ENCODE peak calls at places on chromosomes 13 and 19, in six cellular contexts. One of them, this sample, is unnamed. For H3K9me3, the result is how much of the 10 kb centered on the place peaks cover.

GRCh38 chr19:52442179-52442578 is 11.2 kb upstream of the ZNF578 start:
- DNase-seq in heart left ventricle: no peak
- DNase-seq in tibial nerve: no peak
- DNase-seq in A549: no peak
- DNase-seq in esophagus squamous epithelium: no peak
- DNase-seq in esophagus muscularis mucosa: no peak
- DNase-seq in this sample: no peak

GRCh38 chr19:10321874-10322835 is 6.3 kb upstream of the FDX2 start:
- DNase-seq in esophagus squamous epithelium: no peak
- DNase-seq in heart left ventricle: no peak
- DNase-seq in esophagus muscularis mucosa: no peak
- DNase-seq in A549: no peak
- DNase-seq in tibial nerve: no peak
- DNase-seq in this sample: no peak

GRCh38 chr13:62678039-62678438 is 1262.4 kb upstream of the PCDH20 start:
- DNase-seq in esophagus muscularis mucosa: no peak
- DNase-seq in heart left ventricle: no peak
- DNase-seq in A549: peak
- DNase-seq in tibial nerve: no peak
- DNase-seq in esophagus squamous epithelium: no peak
- DNase-seq in this sample: no peak

GRCh38 chr13:76937416-76937815 is 10.9 kb upstream of the ACOD1 start:
- DNase-seq in heart left ventricle: no peak
- DNase-seq in esophagus muscularis mucosa: no peak
- DNase-seq in A549: peak
- DNase-seq in esophagus squamous epithelium: no peak
- DNase-seq in tibial nerve: no peak
- DNase-seq in this sample: no peak

GRCh38 chr13:75647126-75647784 is 11.1 kb downstream of the LMO7 start:
- DNase-seq in esophagus muscularis mucosa: no peak
- DNase-seq in tibial nerve: no peak
- DNase-seq in heart left ventricle: no peak
- DNase-seq in A549: no peak
- DNase-seq in esophagus squamous epithelium: no peak
- DNase-seq in this sample: no peak

GRCh38 chr13:101211261-101211660 is 205.0 kb downstream of the NALCN start:
- DNase-seq in esophagus muscularis mucosa: no peak
- DNase-seq in heart left ventricle: no peak
- DNase-seq in A549: peak
- DNase-seq in tibial nerve: no peak
- DNase-seq in esophagus squamous epithelium: no peak
- DNase-seq in this sample: no peak

GRCh38 chr19:10654610-10655456 is 687 bp downstream of the ILF3 start:
- DNase-seq in A549: peak
- DNase-seq in esophagus squamous epithelium: no peak
- DNase-seq in heart left ventricle: peak
- DNase-seq in tibial nerve: no peak
- DNase-seq in esophagus muscularis mucosa: no peak
- DNase-seq in this sample: peak

GRCh38 chr13:34638897-34639296 is 303.2 kb upstream of the NBEA start:
- DNase-seq in heart left ventricle: no peak
- DNase-seq in esophagus squamous epithelium: no peak
- DNase-seq in esophagus muscularis mucosa: peak
- DNase-seq in A549: no peak
- DNase-seq in tibial nerve: no peak
- DNase-seq in this sample: no peak

GRCh38 chr19:34502582-34503545 is 21.3 kb downstream of the WTIP start:
- DNase-seq in A549: no peak
- DNase-seq in tibial nerve: no peak
- DNase-seq in esophagus muscularis mucosa: no peak
- DNase-seq in esophagus squamous epithelium: no peak
- DNase-seq in heart left ventricle: no peak
- DNase-seq in this sample: no peak

GRCh38 chr19:51317968-51318367 is 6.5 kb downstream of the IGLON5 start:
- DNase-seq in tibial nerve: no peak
- DNase-seq in esophagus squamous epithelium: no peak
- DNase-seq in A549: no peak
- DNase-seq in esophagus muscularis mucosa: no peak
- DNase-seq in heart left ventricle: no peak
- DNase-seq in this sample: no peak

GRCh38 chr13:107864543-107865460 is 350.5 kb downstream of the LIG4 start:
- DNase-seq in A549: peak
- DNase-seq in heart left ventricle: no peak
- DNase-seq in tibial nerve: no peak
- DNase-seq in esophagus squamous epithelium: no peak
- DNase-seq in esophagus muscularis mucosa: no peak
- DNase-seq in this sample: peak

GRCh38 chr19:6057651-6058365 is 52.5 kb downstream of the RFX2 start:
- DNase-seq in A549: no peak
- DNase-seq in tibial nerve: no peak
- DNase-seq in esophagus squamous epithelium: no peak
- DNase-seq in heart left ventricle: no peak
- DNase-seq in esophagus muscularis mucosa: peak
- DNase-seq in this sample: no peak

GRCh38 chr19:6058411-6059201 is 51.7 kb downstream of the RFX2 start:
- DNase-seq in esophagus muscularis mucosa: peak
- DNase-seq in tibial nerve: no peak
- DNase-seq in esophagus squamous epithelium: no peak
- DNase-seq in heart left ventricle: no peak
- DNase-seq in A549: no peak
- DNase-seq in this sample: no peak

GRCh38 chr19:6056282-6056741 is 54.0 kb downstream of the RFX2 start:
- DNase-seq in A549: peak
- DNase-seq in heart left ventricle: no peak
- DNase-seq in esophagus muscularis mucosa: no peak
- DNase-seq in tibial nerve: no peak
- DNase-seq in esophagus squamous epithelium: no peak
- DNase-seq in this sample: no peak

GRCh38 chr19:6055013-6055795 is 55.1 kb downstream of the RFX2 start:
- DNase-seq in tibial nerve: no peak
- DNase-seq in heart left ventricle: no peak
- DNase-seq in esophagus muscularis mucosa: peak
- DNase-seq in A549: no peak
- DNase-seq in esophagus squamous epithelium: no peak
- DNase-seq in this sample: no peak

GRCh38 chr19:6056801-6057650 is 53.3 kb downstream of the RFX2 start:
- DNase-seq in esophagus muscularis mucosa: peak
- DNase-seq in esophagus squamous epithelium: no peak
- DNase-seq in heart left ventricle: peak
- DNase-seq in A549: peak
- DNase-seq in tibial nerve: no peak
- DNase-seq in this sample: peak
- H3K27ac ChIP-seq in esophagus muscularis mucosa: peak
- H3K27ac ChIP-seq in esophagus squamous epithelium: peak
- H3K27ac ChIP-seq in heart left ventricle: peak
- H3K27ac ChIP-seq in A549: peak
- H3K27ac ChIP-seq in tibial nerve: peak
- H3K27ac ChIP-seq in this sample: peak

GRCh38 chr19:28567834-28568233 is 645.1 kb downstream of the UQCRFS1 start:
- DNase-seq in esophagus muscularis mucosa: no peak
- DNase-seq in A549: no peak
- DNase-seq in esophagus squamous epithelium: no peak
- DNase-seq in tibial nerve: no peak
- DNase-seq in heart left ventricle: no peak
- DNase-seq in this sample: no peak

GRCh38 chr19:28558783-28559182 is 654.2 kb downstream of the UQCRFS1 start:
- DNase-seq in A549: no peak
- DNase-seq in esophagus muscularis mucosa: no peak
- DNase-seq in esophagus squamous epithelium: no peak
- DNase-seq in heart left ventricle: no peak
- DNase-seq in tibial nerve: no peak
- DNase-seq in this sample: no peak

GRCh38 chr19:28569132-28570114 is 643.5 kb downstream of the UQCRFS1 start:
- DNase-seq in tibial nerve: no peak
- DNase-seq in esophagus muscularis mucosa: no peak
- DNase-seq in heart left ventricle: no peak
- DNase-seq in esophagus squamous epithelium: no peak
- DNase-seq in A549: no peak
- DNase-seq in this sample: no peak

GRCh38 chr19:28560786-28561185 is 652.2 kb downstream of the UQCRFS1 start:
- DNase-seq in A549: no peak
- DNase-seq in esophagus squamous epithelium: no peak
- DNase-seq in heart left ventricle: no peak
- DNase-seq in tibial nerve: no peak
- DNase-seq in esophagus muscularis mucosa: no peak
- DNase-seq in this sample: no peak

GRCh38 chr19:28563964-28564914 is 648.7 kb downstream of the UQCRFS1 start:
- DNase-seq in esophagus muscularis mucosa: no peak
- DNase-seq in heart left ventricle: no peak
- DNase-seq in esophagus squamous epithelium: no peak
- DNase-seq in tibial nerve: no peak
- DNase-seq in A549: no peak
- DNase-seq in this sample: no peak
- TF ChIP-seq POLR2A in esophagus muscularis mucosa: no peak
- TF ChIP-seq POLR2A in heart left ventricle: no peak
- TF ChIP-seq POLR2A in esophagus squamous epithelium: no peak
- TF ChIP-seq POLR2A in tibial nerve: no peak
- TF ChIP-seq POLR2A in A549: no peak
- TF ChIP-seq POLR2A in this sample: no peak

DNA sequence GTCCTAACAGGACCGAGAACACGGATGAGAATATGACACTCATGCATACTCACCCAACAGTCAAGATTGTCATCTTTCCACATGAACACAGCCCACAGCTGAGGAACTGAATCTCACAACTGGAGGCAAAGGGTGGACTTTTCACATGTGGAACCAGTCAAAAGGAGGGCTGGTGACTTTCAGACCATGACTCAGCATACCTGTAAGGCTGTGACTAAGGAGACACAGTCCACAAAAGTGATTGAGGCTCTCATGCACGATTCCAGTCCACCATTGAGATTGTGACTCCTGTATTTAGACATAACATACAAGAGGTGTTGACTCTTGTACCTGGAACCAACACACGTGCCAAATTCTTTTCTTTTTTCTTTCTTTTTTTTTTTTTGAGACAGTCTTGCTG is 40.0 kb downstream of the ZNF729 start:
- DNase-seq in heart left ventricle: no peak
- DNase-seq in esophagus squamous epithelium: no peak
- DNase-seq in tibial nerve: no peak
- DNase-seq in esophagus muscularis mucosa: no peak
- DNase-seq in A549: no peak
- DNase-seq in this sample: no peak
- H3K9me3 ChIP-seq in heart left ventricle: under half
- H3K9me3 ChIP-seq in esophagus squamous epithelium: under half
- H3K9me3 ChIP-seq in tibial nerve: under half
- H3K9me3 ChIP-seq in esophagus muscularis mucosa: under half
- H3K9me3 ChIP-seq in A549: half or more
- H3K9me3 ChIP-seq in this sample: under half

GRCh38 chr13:72342364-72342763 is 385.1 kb downstream of the MZT1 start:
- DNase-seq in esophagus squamous epithelium: no peak
- DNase-seq in heart left ventricle: no peak
- DNase-seq in A549: no peak
- DNase-seq in tibial nerve: no peak
- DNase-seq in esophagus muscularis mucosa: no peak
- DNase-seq in this sample: no peak

GRCh38 chr13:72341904-72342303 is 385.5 kb downstream of the MZT1 start:
- DNase-seq in heart left ventricle: no peak
- DNase-seq in esophagus muscularis mucosa: no peak
- DNase-seq in esophagus squamous epithelium: no peak
- DNase-seq in A549: no peak
- DNase-seq in tibial nerve: no peak
- DNase-seq in this sample: no peak

GRCh38 chr13:72346716-72347115 is 380.7 kb downstream of the MZT1 start:
- DNase-seq in tibial nerve: no peak
- DNase-seq in esophagus squamous epithelium: no peak
- DNase-seq in heart left ventricle: no peak
- DNase-seq in esophagus muscularis mucosa: no peak
- DNase-seq in A549: no peak
- DNase-seq in this sample: no peak
- H3K27ac ChIP-seq in tibial nerve: no peak
- H3K27ac ChIP-seq in esophagus squamous epithelium: no peak
- H3K27ac ChIP-seq in heart left ventricle: no peak
- H3K27ac ChIP-seq in esophagus muscularis mucosa: no peak
- H3K27ac ChIP-seq in A549: no peak
- H3K27ac ChIP-seq in this sample: no peak

GRCh38 chr19:19192910-19193423 is 909 bp downstream of the RFXANK start:
- DNase-seq in tibial nerve: no peak
- DNase-seq in A549: no peak
- DNase-seq in esophagus muscularis mucosa: no peak
- DNase-seq in heart left ventricle: no peak
- DNase-seq in esophagus squamous epithelium: no peak
- DNase-seq in this sample: no peak
- TF ChIP-seq POLR2A in tibial nerve: no peak
- TF ChIP-seq POLR2A in A549: peak
- TF ChIP-seq POLR2A in esophagus muscularis mucosa: no peak
- TF ChIP-seq POLR2A in heart left ventricle: no peak
- TF ChIP-seq POLR2A in esophagus squamous epithelium: no peak
- TF ChIP-seq POLR2A in this sample: no peak

GRCh38 chr19:44258835-44259413 is 762 bp upstream of the ZNF233 start:
- DNase-seq in heart left ventricle: no peak
- DNase-seq in tibial nerve: no peak
- DNase-seq in esophagus muscularis mucosa: no peak
- DNase-seq in esophagus squamous epithelium: no peak
- DNase-seq in A549: no peak
- DNase-seq in this sample: no peak
- H3K9me3 ChIP-seq in heart left ventricle: under half
- H3K9me3 ChIP-seq in tibial nerve: under half
- H3K9me3 ChIP-seq in esophagus muscularis mucosa: half or more
- H3K9me3 ChIP-seq in esophagus squamous epithelium: under half
- H3K9me3 ChIP-seq in A549: half or more
- H3K9me3 ChIP-seq in this sample: under half